ENCODE peak calls at places on chromosomes 11 and 22, in six cellular contexts. L is RCC 7860, M is activated T-helper 1 cell treated with Interleukin-2 at 50 U/mL for 16 hours, R is lower lobe of right lung, G is memory B cell, C is NCI-H460. W is an unnamed sample.

GRCh38 chr11:26964335-26964734 is 29.6 kb upstream of the FIBIN start:
- DNase-seq in L (no peak), M (no peak), R (no peak), G (no peak), C (no peak), W (no peak)

GRCh38 chr22:44091021-44091721 is 67.1 kb downstream of the PARVB start:
- DNase-seq in L (no peak), M (no peak), R (no peak), G (no peak), C (no peak), W (peak)

GRCh38 chr11:94272738-94273313 is 31.6 kb upstream of the IZUMO1R start:
- DNase-seq in L (no peak), M (no peak), R (no peak), G (no peak), C (no peak), W (no peak)

GRCh38 chr11:65500262-65501004 is 1.6 kb downstream of the MALAT1 start:
- DNase-seq in L (peak), M (no peak), R (no peak), G (no peak), C (no peak), W (peak)

GRCh38 chr11:96188625-96189006 is 154.4 kb downstream of the MAML2 start:
- DNase-seq in L (no peak), M (no peak), R (no peak), G (no peak), C (no peak), W (no peak)

GRCh38 chr11:14969922-14970323 is 2.2 kb downstream of the CALCA start:
- DNase-seq in L (no peak), M (peak), R (no peak), G (peak), C (no peak), W (no peak)

GRCh38 chr11:124285610-124286344 is 28.0 kb downstream of the OR8D1 start:
- DNase-seq in L (no peak), M (no peak), R (no peak), G (no peak), C (peak), W (no peak)

GRCh38 chr11:110829873-110830272 is 117.6 kb upstream of the ARHGAP20 start:
- DNase-seq in L (no peak), M (no peak), R (no peak), G (no peak), C (no peak), W (no peak)

GRCh38 chr11:120303004-120303637 is 22.0 kb upstream of the TLCD5 start:
- DNase-seq in L (peak), M (peak), R (no peak), G (peak), C (no peak), W (peak)

GRCh38 chr11:57144531-57145320 is 37.0 kb upstream of the LRRC55 start:
- DNase-seq in L (no peak), M (no peak), R (no peak), G (no peak), C (no peak), W (no peak)

GRCh38 chr11:7749456-7749855 is 43.2 kb upstream of the OVCH2 start:
- DNase-seq in L (no peak), M (no peak), R (no peak), G (no peak), C (no peak), W (no peak)

GRCh38 chr22:27062857-27063256 is 405.5 kb downstream of the MIAT start:
- DNase-seq in L (no peak), M (no peak), R (no peak), G (no peak), C (no peak), W (no peak)